ENCODE peak calls at places on chromosomes 3 and 15, in seven cellular contexts. N is neuronal stem cell, L is H1, Y is mesendoderm, B is IMR-90, K is H9, C is trophoblast cell. R is an unnamed sample.

GRCh38 chr3:71456155-71456554 is 127.4 kb downstream of the FOXP1 start:
- DNase-seq in Y (no peak), N (no peak), C (peak), K (no peak), L (no peak), B (peak), R (peak)

GRCh38 chr3:11591006-11591360 is 52.7 kb downstream of the VGLL4 start:
- DNase-seq in C (no peak), N (no peak), K (no peak), Y (peak), L (no peak), B (peak), R (peak)

GRCh38 chr15:70794596-70795310 is 31.4 kb upstream of the UACA start:
- DNase-seq in C (no peak), L (no peak), N (no peak), Y (no peak), B (peak), K (no peak), R (peak)

GRCh38 chr15:74799843-74800558 is 12.6 kb upstream of the LMAN1L start:
- DNase-seq in N (no peak), L (peak), Y (peak), C (peak), B (peak), K (peak), R (peak)

GRCh38 chr3:158819282-158819681 is 17.4 kb downstream of the MFSD1 start:
- DNase-seq in B (no peak), K (no peak), C (no peak), N (no peak), Y (no peak), L (no peak), R (no peak)

GRCh38 chr3:184629555-184630160 is 68.1 kb downstream of the EPHB3 start:
- DNase-seq in Y (peak), N (no peak), K (peak), C (no peak), L (peak), B (no peak), R (no peak)

GRCh38 chr15:20340931-20341661 is 200.5 kb downstream of the GOLGA6L6 start:
- DNase-seq in C (peak), B (no peak), N (no peak), Y (no peak), K (peak), L (no peak), R (no peak)

GRCh38 chr15:81752149-81752942 is 293.5 kb downstream of the MEX3B start:
- DNase-seq in Y (no peak), L (no peak), B (peak), C (peak), K (no peak), N (no peak), R (peak)

GRCh38 chr15:67571643-67572415 is 29.3 kb downstream of the MAP2K5 start:
- DNase-seq in N (no peak), B (peak), Y (no peak), L (no peak), K (no peak), C (no peak), R (peak)

GRCh38 chr3:47899495-47900108 is 96.7 kb downstream of the DHX30 start:
- DNase-seq in Y (no peak), C (peak), N (no peak), K (no peak), L (no peak), B (peak), R (no peak)

GRCh38 chr3:194675081-194675640 is 3.2 kb upstream of the LSG1 start:
- DNase-seq in N (no peak), B (no peak), K (no peak), Y (no peak), L (no peak), C (no peak), R (no peak)

GRCh38 chr15:101023501-101024110 is 104.4 kb downstream of the LRRK1 start:
- DNase-seq in Y (no peak), L (no peak), C (no peak), N (no peak), K (peak), B (no peak), R (no peak)

GRCh38 chr3:3800685-3801509 is 1.7 kb downstream of the LRRN1 start:
- DNase-seq in C (peak), L (no peak), K (peak), B (no peak), Y (peak), N (peak), R (no peak)

GRCh38 chr3:72171461-72171860 is 386.5 kb upstream of the PROK2 start:
- DNase-seq in Y (peak), L (no peak), C (peak), K (no peak), N (no peak), B (no peak), R (no peak)

GRCh38 chr3:32996046-32996754 is 44.8 kb downstream of the CCR4 start:
- DNase-seq in K (no peak), B (no peak), N (no peak), Y (no peak), L (no peak), C (no peak), R (no peak)

GRCh38 chr3:157033001-157033400 is 126.9 kb downstream of the CCNL1 start:
- DNase-seq in Y (no peak), C (no peak), B (no peak), K (no peak), L (no peak), N (no peak), R (no peak)

GRCh38 chr3:24340966-24341365 is 153.7 kb downstream of the THRB start:
- DNase-seq in L (no peak), K (no peak), B (no peak), C (no peak), N (no peak), Y (no peak), R (no peak)

GRCh38 chr3:129205109-129205832 is 21.6 kb upstream of the CNBP start:
- DNase-seq in B (no peak), K (no peak), N (no peak), L (no peak), Y (no peak), C (no peak), R (no peak)

GRCh38 chr3:15637131-15637951 is 35.8 kb downstream of the BTD start:
- DNase-seq in Y (no peak), L (no peak), C (no peak), N (no peak), B (no peak), K (no peak), R (peak)

GRCh38 chr3:195770081-195770840 is 41.5 kb downstream of the MUC4 start:
- DNase-seq in L (no peak), B (no peak), K (no peak), Y (no peak), N (no peak), C (no peak), R (no peak)

GRCh38 chr3:172142074-172143059 is 103.0 kb downstream of the FNDC3B start:
- DNase-seq in K (no peak), N (no peak), B (peak), C (peak), L (no peak), Y (peak), R (peak)

GRCh38 chr15:75704618-75705017 is 8.0 kb downstream of the CSPG4 start:
- DNase-seq in L (no peak), C (no peak), Y (no peak), K (no peak), B (no peak), N (no peak), R (no peak)

GRCh38 chr3:126419151-126419703 is 24.5 kb downstream of the CFAP100 start:
- DNase-seq in N (no peak), C (no peak), K (no peak), Y (no peak), B (no peak), L (no peak), R (no peak)

DNA sequence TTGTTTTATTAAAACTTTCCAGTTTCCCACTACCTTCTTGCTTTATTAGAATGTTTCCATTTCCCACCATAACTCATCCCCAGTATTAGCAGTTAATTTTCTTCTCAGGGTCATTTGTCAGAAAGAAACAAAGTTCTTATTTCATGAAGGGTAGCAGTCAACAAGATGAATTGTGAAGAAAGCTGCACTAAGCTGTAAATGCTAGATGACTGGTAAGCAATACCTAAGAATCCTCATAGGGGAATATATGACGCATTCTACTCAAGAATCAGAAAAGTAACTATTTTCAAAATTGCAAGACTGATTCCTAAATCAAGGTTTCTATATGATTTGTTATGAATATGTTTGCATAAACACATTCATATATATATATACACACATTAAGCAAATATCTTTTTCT is 48.8 kb upstream of the WDR5B start:
- DNase-seq in K (no peak), N (no peak), Y (no peak), B (no peak), L (no peak), C (no peak), R (no peak)
- H4K8ac ChIP-seq in K (no peak), N (no peak), Y (no peak), B (no peak), L (no peak), C (no peak), R (no peak)

DNA sequence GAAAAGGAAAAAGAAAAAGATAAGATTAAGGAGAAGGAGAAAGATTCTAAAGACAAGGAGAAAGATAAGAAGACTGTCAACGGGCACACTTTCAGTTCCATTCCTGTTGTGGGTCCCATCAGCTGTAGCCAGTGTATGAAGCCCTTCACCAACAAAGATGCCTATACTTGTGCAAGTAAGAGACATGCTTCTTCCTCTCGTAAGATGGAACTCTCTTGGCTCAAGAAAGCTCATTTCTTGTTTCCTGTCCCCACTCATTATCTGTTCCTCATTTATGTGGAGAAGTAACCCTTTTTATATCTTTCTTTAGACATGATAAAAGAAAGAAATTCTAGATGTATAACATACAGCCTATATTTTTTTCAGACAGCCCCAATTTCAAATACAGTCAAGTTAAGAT is 101.4 kb downstream of the KLHL25 start:
- DNase-seq in K (no peak), N (no peak), B (no peak), Y (no peak), C (no peak), L (no peak), R (no peak)
- H4K8ac ChIP-seq in K (no peak), N (no peak), B (no peak), Y (no peak), C (no peak), L (no peak), R (no peak)

GRCh38 chr15:79105141-79105540 is 14.6 kb upstream of the RASGRF1 start:
- DNase-seq in K (peak), C (no peak), N (no peak), L (no peak), Y (no peak), B (no peak), R (no peak)
- H4K8ac ChIP-seq in K (no peak), C (no peak), N (no peak), L (no peak), Y (no peak), B (no peak), R (no peak)

DNA sequence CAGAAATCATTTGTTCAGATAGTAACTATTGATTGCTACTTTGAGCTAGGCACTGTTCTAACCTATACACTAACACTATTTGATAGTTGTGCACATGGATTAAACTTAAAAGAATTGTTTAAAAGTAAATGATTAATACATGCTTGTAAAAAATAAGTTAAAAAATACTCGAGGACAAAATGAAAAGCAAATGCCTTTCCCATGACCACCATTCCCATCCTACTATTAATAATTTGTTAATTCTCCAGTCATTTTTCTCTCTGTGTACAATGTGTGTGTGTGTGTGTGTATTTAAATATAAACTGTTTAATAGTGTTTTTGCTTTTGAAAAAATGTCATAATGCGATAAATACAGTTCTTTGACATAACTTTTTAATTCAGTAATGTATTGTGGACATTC is 78.7 kb upstream of the KCNMB2 start:
- DNase-seq in B (no peak), K (no peak), C (no peak), N (no peak), L (no peak), Y (no peak), R (no peak)
- H4K8ac ChIP-seq in B (no peak), K (no peak), C (no peak), N (no peak), L (no peak), Y (no peak), R (no peak)

DNA sequence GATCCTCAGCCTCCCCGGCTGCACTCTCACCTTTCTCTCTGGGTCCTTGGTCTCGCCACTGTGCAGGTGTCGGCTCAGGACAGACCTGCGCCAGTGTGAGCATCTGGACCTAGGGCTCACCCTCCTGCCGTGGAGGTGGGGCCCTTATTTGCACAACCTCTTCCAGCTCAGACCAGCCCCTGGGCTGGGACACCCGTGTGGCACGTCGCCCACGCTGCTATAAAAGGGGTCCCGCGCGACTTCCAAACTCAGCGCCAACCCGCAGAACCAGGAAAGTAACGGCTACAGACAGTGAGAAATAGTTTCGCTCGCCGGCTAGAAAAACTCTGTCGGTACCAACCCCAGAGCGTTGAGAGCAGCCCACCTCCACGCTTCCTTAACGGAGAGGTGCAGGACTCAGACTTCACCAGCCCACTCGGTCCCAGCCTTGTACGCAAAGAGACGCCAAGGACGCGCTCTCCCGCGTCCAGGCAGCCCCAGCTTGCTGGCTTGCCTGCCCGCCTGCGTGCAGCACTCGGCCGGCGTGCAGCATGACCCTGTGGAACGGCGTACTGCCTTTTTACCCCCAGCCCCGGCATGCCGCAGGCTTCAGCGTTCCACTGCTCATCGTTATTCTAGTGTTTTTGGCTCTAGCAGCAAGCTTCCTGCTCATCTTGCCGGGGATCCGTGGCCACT is at the start of the genes DUOX2 and DUOXA2:
- DNase-seq in K (no peak), Y (no peak), C (no peak), B (no peak), L (no peak), N (no peak), R (no peak)
- H4K8ac ChIP-seq in K (no peak), Y (no peak), C (no peak), B (no peak), L (peak), N (no peak), R (no peak)

GRCh38 chr15:65363766-65364165 is 14.0 kb downstream of the IGDCC3 start:
- DNase-seq in K (no peak), B (no peak), C (no peak), L (no peak), Y (no peak), N (no peak), R (no peak)

GRCh38 chr15:65368300-65368617 is 9.5 kb downstream of the IGDCC3 start:
- DNase-seq in K (peak), C (no peak), B (no peak), L (peak), N (peak), Y (peak), R (no peak)

GRCh38 chr15:65365229-65365628 is 12.6 kb downstream of the IGDCC3 start:
- DNase-seq in K (peak), C (peak), L (no peak), Y (peak), N (no peak), B (no peak), R (peak)

GRCh38 chr15:65368646-65369045 is 9.2 kb downstream of the IGDCC3 start:
- DNase-seq in C (no peak), L (no peak), K (peak), Y (peak), N (no peak), B (no peak), R (no peak)

DNA sequence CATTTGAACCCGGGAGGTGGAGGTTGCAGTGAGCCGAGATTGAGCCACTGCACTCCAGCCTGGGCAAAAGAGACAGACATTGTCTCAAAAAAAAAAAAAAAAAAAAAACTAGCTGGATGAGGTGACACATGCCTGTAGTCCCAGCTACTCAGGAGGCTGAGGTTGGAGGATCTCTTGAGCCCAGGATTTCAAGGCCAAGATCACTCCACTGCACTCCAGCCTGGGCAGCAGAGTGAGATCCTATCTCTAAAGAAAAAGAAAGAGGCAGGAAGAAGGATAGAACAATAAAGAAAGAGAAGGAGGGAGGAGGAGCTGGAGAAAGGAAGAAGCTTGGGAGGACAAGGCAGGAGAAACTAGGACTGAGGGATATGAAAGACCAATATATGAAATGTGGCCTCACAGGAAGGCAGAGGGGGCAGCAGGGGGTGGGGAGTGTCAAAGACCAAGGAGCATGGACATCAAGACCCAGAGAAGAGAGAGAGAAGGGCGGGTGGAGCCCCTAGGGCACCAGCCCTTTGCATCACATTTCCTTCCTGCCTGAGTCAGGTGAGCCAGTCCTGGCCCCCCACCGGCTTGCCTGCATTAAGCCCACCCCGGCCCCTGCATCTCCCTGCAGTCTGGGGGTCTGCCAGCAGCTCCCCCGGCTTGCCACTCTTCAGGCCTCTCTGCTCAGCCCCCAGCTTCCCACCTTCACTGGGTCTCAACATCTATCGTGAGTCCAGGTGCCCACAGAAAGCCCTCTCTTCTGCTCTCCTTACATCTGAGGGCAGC is 11.5 kb downstream of the IGDCC3 start:
- DNase-seq in N (no peak), C (no peak), B (no peak), L (no peak), K (peak), Y (peak), R (no peak)
- H4K8ac ChIP-seq in N (no peak), C (peak), B (no peak), L (no peak), K (no peak), Y (no peak), R (peak)